ENCODE peak calls at places on chromosomes 1 and 21, in nine cellular contexts. One of them, this sample, is unnamed.

GRCh38 chr1:94245747-94246438 is 8.5 kb upstream of the ARHGAP29 start:
- DNase-seq in spleen: no peak
- DNase-seq in K562: no peak
- DNase-seq in breast epithelium: no peak
- DNase-seq in stomach: no peak
- DNase-seq in sigmoid colon: no peak
- DNase-seq in H1: no peak
- DNase-seq in upper lobe of left lung: no peak
- DNase-seq in HCT116: no peak
- DNase-seq in this sample: no peak

GRCh38 chr1:201650608-201650933 is 111.6 kb downstream of the NAV1 start:
- DNase-seq in spleen: no peak
- DNase-seq in K562: no peak
- DNase-seq in sigmoid colon: no peak
- DNase-seq in breast epithelium: no peak
- DNase-seq in stomach: no peak
- DNase-seq in upper lobe of left lung: no peak
- DNase-seq in H1: no peak
- DNase-seq in HCT116: no peak
- DNase-seq in this sample: no peak

GRCh38 chr21:31873275-31873695 is 465 bp downstream of the HUNK start:
- DNase-seq in spleen: peak
- DNase-seq in stomach: no peak
- DNase-seq in H1: no peak
- DNase-seq in breast epithelium: no peak
- DNase-seq in sigmoid colon: no peak
- DNase-seq in upper lobe of left lung: no peak
- DNase-seq in K562: no peak
- DNase-seq in HCT116: no peak
- DNase-seq in this sample: peak

GRCh38 chr1:160438320-160438918 is 38.1 kb downstream of the VANGL2 start:
- DNase-seq in HCT116: no peak
- DNase-seq in K562: no peak
- DNase-seq in spleen: no peak
- DNase-seq in upper lobe of left lung: no peak
- DNase-seq in sigmoid colon: no peak
- DNase-seq in stomach: no peak
- DNase-seq in H1: no peak
- DNase-seq in breast epithelium: no peak
- DNase-seq in this sample: no peak

GRCh38 chr1:229664133-229664689 is 38.2 kb downstream of the URB2 start:
- DNase-seq in H1: no peak
- DNase-seq in spleen: peak
- DNase-seq in K562: no peak
- DNase-seq in breast epithelium: no peak
- DNase-seq in HCT116: no peak
- DNase-seq in upper lobe of left lung: peak
- DNase-seq in stomach: peak
- DNase-seq in sigmoid colon: no peak
- DNase-seq in this sample: no peak

GRCh38 chr1:118588566-118588965 is 399.6 kb downstream of the TBX15 start:
- DNase-seq in upper lobe of left lung: no peak
- DNase-seq in HCT116: no peak
- DNase-seq in K562: no peak
- DNase-seq in spleen: no peak
- DNase-seq in sigmoid colon: no peak
- DNase-seq in breast epithelium: no peak
- DNase-seq in stomach: no peak
- DNase-seq in H1: no peak
- DNase-seq in this sample: no peak

GRCh38 chr1:213666113-213666512 is 321.7 kb upstream of the PROX1 start:
- DNase-seq in HCT116: no peak
- DNase-seq in H1: no peak
- DNase-seq in stomach: no peak
- DNase-seq in spleen: no peak
- DNase-seq in sigmoid colon: no peak
- DNase-seq in upper lobe of left lung: no peak
- DNase-seq in breast epithelium: no peak
- DNase-seq in K562: no peak
- DNase-seq in this sample: no peak

GRCh38 chr1:157279157-157280140 is 141.3 kb upstream of the ETV3 start:
- DNase-seq in H1: no peak
- DNase-seq in upper lobe of left lung: no peak
- DNase-seq in sigmoid colon: no peak
- DNase-seq in HCT116: no peak
- DNase-seq in spleen: no peak
- DNase-seq in stomach: peak
- DNase-seq in breast epithelium: no peak
- DNase-seq in K562: peak
- DNase-seq in this sample: no peak

GRCh38 chr1:61182049-61182448 is 99.7 kb downstream of the NFIA start:
- DNase-seq in H1: no peak
- DNase-seq in stomach: no peak
- DNase-seq in spleen: no peak
- DNase-seq in K562: no peak
- DNase-seq in HCT116: no peak
- DNase-seq in upper lobe of left lung: no peak
- DNase-seq in breast epithelium: no peak
- DNase-seq in sigmoid colon: no peak
- DNase-seq in this sample: no peak

GRCh38 chr1:32761253-32761877 is 55.8 kb downstream of the YARS1 start:
- DNase-seq in spleen: no peak
- DNase-seq in sigmoid colon: no peak
- DNase-seq in upper lobe of left lung: peak
- DNase-seq in H1: no peak
- DNase-seq in HCT116: peak
- DNase-seq in K562: peak
- DNase-seq in stomach: peak
- DNase-seq in breast epithelium: peak
- DNase-seq in this sample: peak

GRCh38 chr1:206782448-206782847 is 10.2 kb upstream of the IL10 start:
- DNase-seq in stomach: no peak
- DNase-seq in spleen: no peak
- DNase-seq in HCT116: no peak
- DNase-seq in breast epithelium: no peak
- DNase-seq in H1: no peak
- DNase-seq in K562: no peak
- DNase-seq in sigmoid colon: no peak
- DNase-seq in upper lobe of left lung: no peak
- DNase-seq in this sample: no peak

GRCh38 chr1:228083871-228084278 is 1.4 kb downstream of the ARF1 start:
- DNase-seq in HCT116: no peak
- DNase-seq in K562: no peak
- DNase-seq in upper lobe of left lung: peak
- DNase-seq in stomach: no peak
- DNase-seq in H1: no peak
- DNase-seq in sigmoid colon: no peak
- DNase-seq in breast epithelium: no peak
- DNase-seq in spleen: peak
- DNase-seq in this sample: no peak

GRCh38 chr1:76867342-76868130 is at the start of gene ST6GALNAC5:
- DNase-seq in spleen: peak
- DNase-seq in HCT116: no peak
- DNase-seq in stomach: no peak
- DNase-seq in breast epithelium: no peak
- DNase-seq in K562: no peak
- DNase-seq in sigmoid colon: no peak
- DNase-seq in H1: no peak
- DNase-seq in upper lobe of left lung: no peak
- DNase-seq in this sample: no peak

DNA sequence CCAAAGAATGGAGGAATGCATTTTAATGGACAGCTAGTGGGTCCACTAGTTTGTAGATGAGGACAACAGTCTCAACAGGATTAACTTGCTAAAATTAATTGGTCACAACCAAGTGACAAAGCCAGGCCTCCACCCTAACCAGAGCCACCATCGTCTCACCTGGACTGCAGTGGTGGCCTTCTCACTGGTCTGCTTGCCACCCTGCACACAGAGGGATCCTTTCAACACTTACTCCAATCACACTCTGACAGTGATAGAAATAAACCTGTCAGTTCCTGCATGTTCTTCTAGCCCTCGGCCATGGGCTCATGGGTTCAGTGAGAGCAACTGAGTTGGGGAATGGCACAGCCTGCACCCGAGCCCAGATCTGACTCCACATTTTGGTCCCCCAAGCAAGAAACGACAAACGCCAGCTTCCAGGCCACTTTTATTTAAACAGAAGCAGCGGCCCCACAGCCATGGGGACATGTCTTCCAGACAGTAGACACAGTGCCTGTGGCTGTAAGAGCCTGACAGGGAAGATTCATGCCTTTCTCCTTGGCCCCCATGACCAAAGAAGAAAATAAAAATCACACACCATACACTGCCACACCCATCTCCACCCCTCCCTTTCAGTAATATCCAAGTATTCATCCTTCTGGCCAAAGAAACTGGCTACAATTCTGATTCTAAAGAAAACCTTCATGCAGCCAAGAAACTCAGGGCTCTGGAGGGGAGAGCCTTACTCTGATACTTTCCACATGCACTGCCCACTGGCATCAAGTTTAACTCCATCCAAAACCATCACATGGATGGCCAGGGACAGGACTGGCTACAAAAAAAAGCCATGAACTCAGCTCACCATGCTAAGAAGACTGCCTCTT is 37.5 kb downstream of the DHCR24 start:
- DNase-seq in breast epithelium: no peak
- DNase-seq in HCT116: no peak
- DNase-seq in upper lobe of left lung: no peak
- DNase-seq in stomach: no peak
- DNase-seq in sigmoid colon: no peak
- DNase-seq in K562: no peak
- DNase-seq in spleen: no peak
- DNase-seq in H1: no peak
- DNase-seq in this sample: no peak
- TF ChIP-seq POLR2A in breast epithelium: no peak
- TF ChIP-seq POLR2A in HCT116: no peak
- TF ChIP-seq POLR2A in upper lobe of left lung: no peak
- TF ChIP-seq POLR2A in stomach: no peak
- TF ChIP-seq POLR2A in sigmoid colon: no peak
- TF ChIP-seq POLR2A in K562: no peak
- TF ChIP-seq POLR2A in spleen: no peak
- TF ChIP-seq POLR2A in H1: no peak
- TF ChIP-seq POLR2A in this sample: no peak

DNA sequence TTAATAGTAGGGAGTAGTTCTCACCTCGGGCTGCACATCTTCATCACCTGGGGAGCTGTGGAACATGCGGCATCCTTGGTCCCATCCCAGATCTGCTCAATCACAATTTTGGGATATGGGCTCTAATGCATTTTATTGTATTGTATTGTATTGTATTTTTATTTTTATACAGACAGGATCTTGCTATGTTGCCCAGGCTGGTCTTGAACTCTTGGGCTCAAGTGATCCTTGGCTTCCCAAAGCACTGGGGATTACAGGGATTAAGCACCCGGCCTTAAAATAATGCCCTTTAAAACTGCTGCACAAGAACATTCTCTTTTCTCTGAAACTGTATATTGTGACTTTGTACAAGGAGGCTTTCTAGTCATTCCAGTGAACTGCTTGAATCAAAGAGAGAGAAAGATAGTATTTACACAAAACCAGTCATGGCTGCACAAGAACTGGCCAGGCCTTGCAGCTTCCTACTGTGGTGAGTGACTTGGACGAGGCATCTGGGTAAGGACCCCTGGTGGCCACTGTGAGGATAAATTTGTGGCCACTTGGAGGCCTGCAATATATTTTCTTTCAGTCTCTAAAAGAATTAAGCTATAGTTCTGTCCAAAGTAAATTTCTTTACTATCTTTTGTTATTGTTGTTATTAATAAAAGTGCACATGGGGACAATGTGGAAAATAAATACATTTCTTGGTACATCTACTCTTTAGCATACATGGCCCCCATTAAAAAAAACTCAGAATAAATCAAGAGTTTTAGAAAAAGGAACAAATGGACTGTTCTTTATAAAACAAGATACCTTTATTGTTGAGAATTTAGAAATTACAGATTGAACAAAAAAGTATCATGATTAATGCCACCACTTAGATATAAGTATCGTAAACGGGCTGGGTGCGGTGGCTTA is 48.0 kb downstream of the TBCE start:
- DNase-seq in H1: peak
- DNase-seq in K562: peak
- DNase-seq in sigmoid colon: peak
- DNase-seq in upper lobe of left lung: peak
- DNase-seq in HCT116: peak
- DNase-seq in breast epithelium: peak
- DNase-seq in spleen: peak
- DNase-seq in stomach: peak
- DNase-seq in this sample: peak
- TF ChIP-seq POLR2AphosphoS5 in H1: no peak
- TF ChIP-seq POLR2AphosphoS5 in K562: no peak
- TF ChIP-seq POLR2AphosphoS5 in sigmoid colon: no peak
- TF ChIP-seq POLR2AphosphoS5 in upper lobe of left lung: no peak
- TF ChIP-seq POLR2AphosphoS5 in HCT116: no peak
- TF ChIP-seq POLR2AphosphoS5 in breast epithelium: no peak
- TF ChIP-seq POLR2AphosphoS5 in spleen: no peak
- TF ChIP-seq POLR2AphosphoS5 in stomach: peak
- TF ChIP-seq POLR2AphosphoS5 in this sample: peak

DNA sequence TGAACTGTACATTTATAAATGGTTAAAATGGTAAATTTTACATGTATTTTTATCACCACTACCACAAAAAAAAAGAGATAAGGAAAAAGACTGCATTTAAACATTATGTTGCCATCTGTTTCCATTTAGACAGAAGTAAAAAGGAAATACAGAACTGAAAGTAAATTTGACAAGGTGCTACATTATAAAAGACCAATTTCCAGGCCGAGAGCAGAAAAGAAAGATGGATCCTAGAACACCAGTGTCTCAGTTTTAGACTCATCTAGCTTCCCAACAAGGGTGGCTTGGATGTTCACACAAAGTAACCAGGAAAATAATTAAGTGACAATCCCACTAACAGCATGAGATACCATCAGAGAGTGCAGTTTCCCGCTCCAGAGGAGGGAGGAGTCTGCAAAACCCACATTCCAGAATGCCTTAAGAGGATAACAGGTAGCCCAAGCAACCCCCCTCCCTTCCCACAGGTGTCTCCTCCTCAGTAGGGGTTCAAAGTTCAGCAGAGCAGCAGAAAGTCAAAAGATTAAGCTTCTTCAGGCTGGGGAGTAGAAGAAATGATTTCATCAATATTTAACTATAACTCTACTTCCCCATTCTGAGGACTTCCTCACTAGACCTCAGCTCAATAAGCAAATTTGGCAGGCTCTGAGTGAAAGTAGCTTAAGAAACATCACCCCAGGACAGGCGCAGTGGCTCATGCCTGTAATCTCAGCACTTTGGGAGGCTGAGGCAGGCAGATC is 11.8 kb downstream of the TPM3 start:
- DNase-seq in spleen: peak
- DNase-seq in H1: no peak
- DNase-seq in HCT116: no peak
- DNase-seq in stomach: no peak
- DNase-seq in sigmoid colon: no peak
- DNase-seq in K562: no peak
- DNase-seq in upper lobe of left lung: peak
- DNase-seq in breast epithelium: no peak
- DNase-seq in this sample: no peak
- H3K27ac ChIP-seq in spleen: peak
- H3K27ac ChIP-seq in H1: peak
- H3K27ac ChIP-seq in HCT116: no peak
- H3K27ac ChIP-seq in stomach: peak
- H3K27ac ChIP-seq in sigmoid colon: no peak
- H3K27ac ChIP-seq in K562: peak
- H3K27ac ChIP-seq in upper lobe of left lung: peak
- H3K27ac ChIP-seq in breast epithelium: peak
- H3K27ac ChIP-seq in this sample: no peak

GRCh38 chr1:151459331-151460046 is at the start of gene POGZ:
- DNase-seq in breast epithelium: peak
- DNase-seq in spleen: peak
- DNase-seq in H1: peak
- DNase-seq in K562: peak
- DNase-seq in stomach: peak
- DNase-seq in upper lobe of left lung: peak
- DNase-seq in sigmoid colon: peak
- DNase-seq in HCT116: peak
- DNase-seq in this sample: peak
- TF ChIP-seq POLR2A in breast epithelium: no peak
- TF ChIP-seq POLR2A in spleen: no peak
- TF ChIP-seq POLR2A in H1: peak
- TF ChIP-seq POLR2A in K562: no peak
- TF ChIP-seq POLR2A in stomach: no peak
- TF ChIP-seq POLR2A in upper lobe of left lung: no peak
- TF ChIP-seq POLR2A in sigmoid colon: peak
- TF ChIP-seq POLR2A in HCT116: peak
- TF ChIP-seq POLR2A in this sample: no peak

This sample was measured in prostate gland.